ENCODE peak calls at places on chromosome 7, in five cellular contexts. L, K, R, F and M are unnamed samples.

GRCh38 chr7:15720849-15721471 is 34.5 kb upstream of the MEOX2 start:
- DNase-seq in L (peak), K (peak), R (peak), F (peak), M (peak)

GRCh38 chr7:80584778-80585177 is 53.7 kb upstream of the CD36 start:
- DNase-seq in L (no peak), K (peak), R (no peak), F (no peak), M (no peak)

GRCh38 chr7:118918556-118918955 is 694.1 kb downstream of the ANKRD7 start:
- DNase-seq in L (peak), K (peak), R (no peak), F (no peak), M (no peak)

GRCh38 chr7:1017586-1018333 is 26.6 kb upstream of the GPR146 start:
- DNase-seq in L (no peak), K (no peak), R (no peak), F (no peak), M (no peak)

GRCh38 chr7:132455306-132455705 is 121.0 kb downstream of the PLXNA4 start:
- DNase-seq in L (no peak), K (no peak), R (no peak), F (no peak), M (no peak)

GRCh38 chr7:20561908-20562307 is 53.6 kb upstream of the ABCB5 start:
- DNase-seq in L (no peak), K (peak), R (no peak), F (no peak), M (no peak)

GRCh38 chr7:151249732-151250072 is 1.2 kb upstream of the SMARCD3 start:
- DNase-seq in L (peak), K (no peak), R (peak), F (peak), M (no peak)

GRCh38 chr7:3194501-3195141 is 106.4 kb upstream of the SDK1 start:
- DNase-seq in L (no peak), K (peak), R (peak), F (peak), M (no peak)

GRCh38 chr7:4103352-4104091 is 578.6 kb upstream of the FOXK1 start:
- DNase-seq in L (peak), K (peak), R (no peak), F (peak), M (no peak)

GRCh38 chr7:5450549-5451327 is 27.1 kb upstream of the TNRC18 start:
- DNase-seq in L (no peak), K (no peak), R (peak), F (peak), M (peak)
- H3K9ac ChIP-seq in L (no peak), K (no peak), R (no peak), F (no peak), M (no peak)

GRCh38 chr7:33722383-33723096 is 182.8 kb upstream of the BMPER start:
- DNase-seq in L (peak), K (peak), R (peak), F (peak), M (no peak)
- H3K9ac ChIP-seq in L (no peak), K (no peak), R (no peak), F (peak), M (no peak)

DNA sequence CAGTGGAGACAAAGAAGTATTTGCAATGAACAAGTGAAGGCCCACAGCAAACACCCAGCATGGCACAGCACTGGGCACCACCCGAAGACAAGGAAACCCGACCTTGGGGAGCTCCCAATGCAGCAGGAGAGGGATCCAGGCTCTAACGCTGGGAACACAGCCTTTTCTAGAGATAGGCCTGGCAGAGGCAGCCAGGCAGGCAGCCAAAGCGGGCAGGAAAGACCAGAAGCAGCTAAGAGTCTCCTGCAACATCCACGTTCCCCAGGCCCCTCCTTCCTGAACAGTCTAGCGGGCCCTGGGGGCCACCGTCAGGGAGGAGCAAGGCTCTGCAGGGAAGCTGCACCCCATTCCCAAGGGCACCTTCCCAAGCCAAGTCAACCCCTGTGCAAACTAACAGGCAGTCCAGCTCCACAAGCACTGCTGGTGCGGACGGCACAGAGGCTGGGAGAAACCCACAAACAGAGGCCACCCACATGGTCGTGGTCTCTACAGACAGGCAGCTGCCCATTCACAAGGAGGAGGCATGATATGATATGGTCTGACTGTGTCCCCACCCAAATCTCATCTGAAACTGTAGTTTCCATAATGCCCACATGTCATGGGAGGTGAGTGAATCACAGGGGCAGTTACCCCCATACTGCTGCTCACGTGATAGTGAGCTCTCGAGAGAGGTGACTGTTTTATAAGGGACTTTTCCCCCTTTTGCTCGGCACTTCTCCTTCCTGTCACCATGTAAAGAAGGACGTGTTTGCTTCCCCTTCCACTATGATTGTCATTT is 115.7 kb downstream of the MAD1L1 start:
- DNase-seq in L (no peak), K (peak), R (no peak), F (no peak), M (no peak)
- H3K9ac ChIP-seq in L (peak), K (no peak), R (no peak), F (no peak), M (no peak)

GRCh38 chr7:107803009-107803581 is at the start of gene SLC26A3:
- DNase-seq in L (no peak), K (no peak), R (no peak), F (no peak), M (no peak)
- H3K9ac ChIP-seq in L (no peak), K (no peak), R (no peak), F (no peak), M (no peak)

GRCh38 chr7:74256446-74257408 is 2.5 kb upstream of the RFC2 start:
- DNase-seq in L (no peak), K (no peak), R (no peak), F (no peak), M (no peak)
- H3K9ac ChIP-seq in L (no peak), K (no peak), R (no peak), F (no peak), M (no peak)

GRCh38 chr7:27097686-27098492 is 2.1 kb upstream of the HOXA1 start:
- DNase-seq in L (no peak), K (peak), R (peak), F (peak), M (no peak)
- H3K9ac ChIP-seq in L (peak), K (peak), R (no peak), F (no peak), M (no peak)

GRCh38 chr7:27192546-27193334 is 7.2 kb downstream of the HOXA13 start:
- DNase-seq in L (no peak), K (no peak), R (peak), F (peak), M (no peak)

GRCh38 chr7:27190284-27190748 is 5.3 kb upstream of the HOXA11 start:
- DNase-seq in L (no peak), K (no peak), R (no peak), F (peak), M (no peak)

GRCh38 chr7:27191081-27191715 is 6.2 kb upstream of the HOXA11 start:
- DNase-seq in L (no peak), K (no peak), R (no peak), F (peak), M (no peak)

GRCh38 chr7:27193335-27194001 is 6.4 kb downstream of the HOXA13 start:
- DNase-seq in L (no peak), K (no peak), R (peak), F (peak), M (no peak)

GRCh38 chr7:27191716-27192545 is 6.9 kb upstream of the HOXA11 start:
- DNase-seq in L (no peak), K (no peak), R (no peak), F (peak), M (no peak)
- H3K9ac ChIP-seq in L (no peak), K (no peak), R (no peak), F (no peak), M (no peak)

DNA sequence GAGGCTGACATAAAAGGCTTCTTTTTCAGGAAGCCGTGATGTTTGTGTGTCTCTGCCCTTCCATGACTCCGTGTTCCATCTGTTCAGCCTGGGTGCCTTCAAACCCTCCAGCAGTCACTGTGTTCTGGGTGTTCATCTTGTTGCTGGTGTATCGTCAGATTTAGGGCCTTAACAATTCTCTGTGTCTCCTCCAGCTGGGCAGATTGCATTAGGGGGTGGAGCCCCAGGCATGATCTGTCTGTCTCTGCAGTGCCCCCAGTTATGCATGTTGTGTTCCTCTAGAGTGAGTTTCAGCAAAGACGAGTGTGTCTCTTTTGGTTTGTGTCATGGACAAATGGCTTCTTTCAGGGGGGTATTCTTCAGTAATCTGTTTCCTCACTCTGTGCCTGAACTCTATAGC is 259.3 kb upstream of the NPY start:
- DNase-seq in L (no peak), K (no peak), R (peak), F (no peak), M (no peak)
- H3K9ac ChIP-seq in L (no peak), K (no peak), R (no peak), F (no peak), M (no peak)